ENCODE peak calls at places on chromosomes 3 and 15, in ten cellular contexts. I is GM12878, A is sigmoid colon, X is spleen, R is H1, E is GM23338, O is transverse colon, S is endothelial cell of umbilical vein, K is HCT116, Q is HL-60. C is an unnamed sample.

GRCh38 chr15:84934942-84935729 is 46.5 kb upstream of the PDE8A start:
- DNase-seq in I (no peak), A (peak), X (no peak), R (no peak), E (peak), O (no peak), S (no peak), K (no peak), Q (no peak), C (no peak)

GRCh38 chr3:146052791-146053310 is 108.1 kb downstream of the PLOD2 start:
- DNase-seq in I (no peak), A (no peak), X (no peak), R (no peak), E (peak), O (no peak), S (no peak), K (no peak), Q (no peak), C (no peak)

GRCh38 chr3:100570811-100571210 is 38.6 kb upstream of the ADGRG7 start:
- DNase-seq in I (no peak), A (no peak), X (no peak), R (no peak), E (no peak), O (no peak), S (no peak), K (no peak), Q (no peak), C (no peak)

GRCh38 chr15:33071451-33071850 is 123.1 kb downstream of the FMN1 start:
- DNase-seq in I (no peak), A (no peak), X (no peak), R (no peak), E (no peak), O (no peak), S (no peak), K (no peak), Q (no peak), C (no peak)

GRCh38 chr15:49675051-49675450 is 54.2 kb downstream of the DTWD1 start:
- DNase-seq in I (no peak), A (no peak), X (no peak), R (no peak), E (peak), O (no peak), S (peak), K (no peak), Q (no peak), C (no peak)

GRCh38 chr3:157226173-157226847 is 66.4 kb upstream of the CCNL1 start:
- DNase-seq in I (no peak), A (no peak), X (no peak), R (no peak), E (no peak), O (no peak), S (no peak), K (no peak), Q (no peak), C (no peak)

GRCh38 chr15:53918180-53919079 is 59.8 kb upstream of the UNC13C start:
- DNase-seq in I (no peak), A (no peak), X (no peak), R (no peak), E (no peak), O (no peak), S (no peak), K (no peak), Q (no peak), C (no peak)

GRCh38 chr3:155739154-155739553 is 5.7 kb downstream of the PLCH1 start:
- DNase-seq in I (no peak), A (no peak), X (no peak), R (no peak), E (no peak), O (no peak), S (no peak), K (no peak), Q (no peak), C (no peak)

GRCh38 chr3:178170698-178171535 is 365.3 kb upstream of the KCNMB2 start:
- DNase-seq in I (no peak), A (no peak), X (no peak), R (no peak), E (no peak), O (no peak), S (peak), K (no peak), Q (no peak), C (no peak)

GRCh38 chr3:63492464-63492863 is 160.0 kb upstream of the SNTN start:
- DNase-seq in I (no peak), A (no peak), X (no peak), R (no peak), E (no peak), O (no peak), S (no peak), K (no peak), Q (no peak), C (no peak)

GRCh38 chr15:96359772-96360498 is 29.4 kb downstream of the NR2F2 start:
- DNase-seq in I (no peak), A (no peak), X (peak), R (no peak), E (peak), O (no peak), S (peak), K (no peak), Q (no peak), C (no peak)

GRCh38 chr15:99442268-99442897 is 123.4 kb upstream of the MEF2A start:
- DNase-seq in I (no peak), A (peak), X (no peak), R (no peak), E (no peak), O (peak), S (peak), K (peak), Q (no peak), C (no peak)

GRCh38 chr3:43073836-43074220 is 32.1 kb downstream of the POMGNT2 start:
- DNase-seq in I (no peak), A (no peak), X (no peak), R (no peak), E (no peak), O (no peak), S (no peak), K (no peak), Q (no peak), C (no peak)

GRCh38 chr3:46664188-46664970 is 29.1 kb downstream of the ALS2CL start:
- DNase-seq in I (no peak), A (peak), X (peak), R (no peak), E (no peak), O (no peak), S (no peak), K (no peak), Q (no peak), C (no peak)

GRCh38 chr3:185094691-185095090 is 58.2 kb downstream of the C3orf70 start:
- DNase-seq in I (no peak), A (no peak), X (no peak), R (no peak), E (no peak), O (no peak), S (no peak), K (no peak), Q (no peak), C (no peak)

GRCh38 chr3:180036678-180037455 is at the start of gene PEX5L:
- DNase-seq in I (no peak), A (no peak), X (peak), R (peak), E (peak), O (no peak), S (peak), K (no peak), Q (peak), C (peak)

GRCh38 chr3:42133500-42134298 is 42.5 kb downstream of the TRAK1 start:
- DNase-seq in I (no peak), A (no peak), X (no peak), R (no peak), E (no peak), O (no peak), S (no peak), K (no peak), Q (no peak), C (no peak)

GRCh38 chr15:71411538-71412482 is 296.5 kb downstream of the THSD4 start:
- DNase-seq in I (no peak), A (no peak), X (no peak), R (no peak), E (no peak), O (peak), S (peak), K (no peak), Q (no peak), C (no peak)

GRCh38 chr15:101536166-101536874 is 46.8 kb upstream of the PCSK6 start:
- DNase-seq in I (no peak), A (peak), X (no peak), R (no peak), E (no peak), O (no peak), S (no peak), K (no peak), Q (no peak), C (no peak)

GRCh38 chr3:193851941-193852674 is 259.1 kb downstream of the OPA1 start:
- DNase-seq in I (no peak), A (no peak), X (no peak), R (no peak), E (peak), O (no peak), S (peak), K (no peak), Q (no peak), C (no peak)

GRCh38 chr3:30475038-30475808 is 131.2 kb upstream of the TGFBR2 start:
- DNase-seq in I (peak), A (no peak), X (no peak), R (no peak), E (no peak), O (no peak), S (no peak), K (no peak), Q (no peak), C (no peak)

GRCh38 chr3:126543457-126544090 is 15.2 kb downstream of the C3orf22 start:
- DNase-seq in I (no peak), A (peak), X (peak), R (no peak), E (no peak), O (peak), S (no peak), K (no peak), Q (no peak), C (no peak)

GRCh38 chr15:60993008-60993407 is 236.1 kb downstream of the RORA start:
- DNase-seq in I (no peak), A (no peak), X (no peak), R (no peak), E (no peak), O (no peak), S (no peak), K (no peak), Q (no peak), C (no peak)

GRCh38 chr3:69563968-69564367 is 175.3 kb upstream of the MITF start:
- DNase-seq in I (no peak), A (no peak), X (no peak), R (no peak), E (no peak), O (no peak), S (no peak), K (no peak), Q (no peak), C (no peak)

GRCh38 chr3:44240061-44240460 is 1.6 kb upstream of the TOPAZ1 start:
- DNase-seq in I (no peak), A (no peak), X (no peak), R (no peak), E (no peak), O (no peak), S (no peak), K (no peak), Q (no peak), C (no peak)

GRCh38 chr3:61562042-61562809 is 855 bp downstream of the PTPRG start:
- DNase-seq in I (no peak), A (peak), X (no peak), R (no peak), E (no peak), O (peak), S (peak), K (no peak), Q (no peak), C (peak)

GRCh38 chr3:101038393-101038792 is 45.2 kb upstream of the ABI3BP start:
- DNase-seq in I (no peak), A (no peak), X (no peak), R (no peak), E (no peak), O (no peak), S (no peak), K (no peak), Q (no peak), C (no peak)

GRCh38 chr15:78730955-78731354 is 80.3 kb downstream of the ADAMTS7 start:
- DNase-seq in I (no peak), A (no peak), X (no peak), R (no peak), E (no peak), O (no peak), S (no peak), K (no peak), Q (no peak), C (no peak)

DNA sequence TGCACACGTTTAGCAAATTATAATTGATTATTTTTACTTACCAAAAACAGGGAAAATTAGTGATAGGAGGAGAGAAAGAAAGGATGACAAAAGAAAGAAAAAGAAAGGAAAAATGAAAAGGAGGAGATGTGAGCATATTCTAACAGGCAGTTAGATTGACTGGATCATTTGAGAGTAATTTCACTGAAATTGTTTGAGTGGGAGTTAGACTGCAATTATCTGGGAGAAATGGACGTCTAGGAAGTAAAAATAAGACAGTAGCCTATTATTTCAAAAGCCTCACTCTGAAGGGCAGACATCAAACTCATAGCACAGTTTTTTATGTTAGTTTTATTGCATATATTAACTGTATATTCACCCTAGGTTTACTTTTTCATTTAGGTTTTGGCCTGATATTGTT is 272.8 kb upstream of the POU1F1 start:
- DNase-seq in I (no peak), A (no peak), X (no peak), R (no peak), E (no peak), O (no peak), S (no peak), K (no peak), Q (no peak), C (no peak)
- TF ChIP-seq POLR2AphosphoS5 in I (no peak), A (no peak), X (no peak), R (no peak), E (no peak), O (no peak), S (no peak), K (no peak), Q (no peak), C (no peak)

GRCh38 chr3:16183601-16184270 is 9.3 kb downstream of the GALNT15 start:
- DNase-seq in I (no peak), A (no peak), X (no peak), R (no peak), E (no peak), O (no peak), S (no peak), K (no peak), Q (no peak), C (no peak)
- TF ChIP-seq POLR2AphosphoS5 in I (no peak), A (no peak), X (no peak), R (no peak), E (no peak), O (peak), S (no peak), K (no peak), Q (no peak), C (no peak)

DNA sequence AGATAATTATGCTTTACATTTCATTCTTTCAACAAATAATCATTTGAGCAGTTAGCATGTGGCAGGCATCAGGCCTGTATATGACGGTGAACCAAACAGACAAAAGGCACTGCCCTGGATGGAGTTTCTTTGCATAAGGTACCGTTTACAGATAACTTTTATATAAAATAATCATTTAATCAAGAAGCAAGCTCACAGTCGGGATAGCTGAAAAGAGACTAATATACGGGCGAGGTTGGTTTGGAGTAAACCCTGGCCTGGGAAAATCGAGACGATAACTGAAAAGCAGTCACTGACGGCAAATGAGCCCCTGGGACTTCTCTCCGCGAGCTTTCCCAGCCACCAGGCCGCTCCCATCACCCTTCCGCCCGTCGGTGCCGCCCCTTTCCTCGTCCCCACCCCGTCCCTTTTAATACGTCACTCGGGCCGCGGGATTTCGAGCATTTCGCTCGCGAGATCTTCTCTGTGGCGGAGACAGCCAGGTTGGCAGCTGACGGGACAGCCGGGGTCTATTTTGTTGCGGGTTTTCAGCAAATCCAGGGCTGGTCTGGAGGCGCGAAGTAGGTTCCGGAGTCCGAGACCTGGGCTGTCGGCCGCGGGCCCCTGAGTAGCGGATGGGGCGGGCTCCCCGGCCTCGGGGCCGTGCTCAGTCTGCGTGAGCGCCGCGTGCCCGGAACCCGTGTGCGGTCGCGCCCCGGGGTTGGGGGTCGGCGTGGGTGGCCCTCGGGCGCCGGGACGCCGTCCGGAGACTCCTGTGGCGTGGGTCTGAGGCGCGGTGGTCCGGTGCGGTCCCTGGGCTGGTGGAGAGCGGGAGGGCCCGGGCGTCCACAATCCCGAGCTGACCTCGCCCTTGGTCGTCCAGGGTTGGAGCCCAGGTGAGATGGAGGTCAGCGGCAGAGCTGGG is at the start of gene NMD3:
- DNase-seq in I (peak), A (peak), X (peak), R (peak), E (peak), O (peak), S (peak), K (peak), Q (peak), C (peak)
- TF ChIP-seq POLR2AphosphoS5 in I (peak), A (peak), X (peak), R (peak), E (peak), O (peak), S (peak), K (peak), Q (peak), C (peak)

GRCh38 chr15:89136818-89137772 is 48.8 kb downstream of the ABHD2 start:
- DNase-seq in I (no peak), A (peak), X (peak), R (no peak), E (no peak), O (peak), S (peak), K (no peak), Q (no peak), C (no peak)
- TF ChIP-seq POLR2AphosphoS5 in I (no peak), A (peak), X (peak), R (no peak), E (no peak), O (peak), S (no peak), K (no peak), Q (no peak), C (no peak)

DNA sequence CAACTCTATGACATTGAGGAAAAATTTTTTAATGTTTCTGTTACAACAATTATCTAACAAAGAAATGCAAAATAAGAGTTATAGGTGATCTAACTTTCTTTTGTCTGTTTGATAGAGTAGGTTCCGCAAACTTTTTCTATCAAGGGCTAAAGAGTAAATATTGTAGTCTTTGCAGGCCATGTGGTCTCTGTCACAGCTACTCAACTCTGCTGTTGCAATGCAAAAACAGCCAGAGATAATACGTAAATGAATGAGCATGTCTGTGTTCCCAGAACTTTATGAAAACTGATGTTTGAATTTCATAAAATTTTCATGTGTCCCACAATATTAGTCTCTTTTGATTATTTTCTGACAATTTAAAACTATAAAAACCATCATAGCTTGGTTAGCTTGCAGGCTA is 73.3 kb downstream of the SLC24A1 start:
- DNase-seq in I (no peak), A (no peak), X (no peak), R (no peak), E (no peak), O (no peak), S (no peak), K (no peak), Q (no peak), C (no peak)
- TF ChIP-seq POLR2AphosphoS5 in I (no peak), A (no peak), X (no peak), R (no peak), E (no peak), O (no peak), S (no peak), K (no peak), Q (no peak), C (no peak)

GRCh38 chr3:18011387-18011786 is 269.0 kb upstream of the TBC1D5 start:
- DNase-seq in I (no peak), A (no peak), X (no peak), R (no peak), E (no peak), O (no peak), S (no peak), K (no peak), Q (no peak), C (no peak)

GRCh38 chr3:18016366-18016765 is 273.9 kb upstream of the TBC1D5 start:
- DNase-seq in I (no peak), A (no peak), X (no peak), R (no peak), E (no peak), O (no peak), S (no peak), K (no peak), Q (no peak), C (no peak)

GRCh38 chr3:18012464-18012863 is 270.0 kb upstream of the TBC1D5 start:
- DNase-seq in I (no peak), A (no peak), X (no peak), R (no peak), E (no peak), O (no peak), S (no peak), K (no peak), Q (no peak), C (no peak)

GRCh38 chr3:18010001-18010400 is 267.6 kb upstream of the TBC1D5 start:
- DNase-seq in I (no peak), A (no peak), X (no peak), R (no peak), E (no peak), O (no peak), S (no peak), K (no peak), Q (no peak), C (no peak)

GRCh38 chr3:18012933-18013332 is 270.5 kb upstream of the TBC1D5 start:
- DNase-seq in I (no peak), A (no peak), X (no peak), R (no peak), E (no peak), O (no peak), S (no peak), K (no peak), Q (no peak), C (no peak)
- TF ChIP-seq POLR2AphosphoS5 in I (no peak), A (no peak), X (no peak), R (no peak), E (no peak), O (no peak), S (no peak), K (no peak), Q (no peak), C (no peak)

DNA sequence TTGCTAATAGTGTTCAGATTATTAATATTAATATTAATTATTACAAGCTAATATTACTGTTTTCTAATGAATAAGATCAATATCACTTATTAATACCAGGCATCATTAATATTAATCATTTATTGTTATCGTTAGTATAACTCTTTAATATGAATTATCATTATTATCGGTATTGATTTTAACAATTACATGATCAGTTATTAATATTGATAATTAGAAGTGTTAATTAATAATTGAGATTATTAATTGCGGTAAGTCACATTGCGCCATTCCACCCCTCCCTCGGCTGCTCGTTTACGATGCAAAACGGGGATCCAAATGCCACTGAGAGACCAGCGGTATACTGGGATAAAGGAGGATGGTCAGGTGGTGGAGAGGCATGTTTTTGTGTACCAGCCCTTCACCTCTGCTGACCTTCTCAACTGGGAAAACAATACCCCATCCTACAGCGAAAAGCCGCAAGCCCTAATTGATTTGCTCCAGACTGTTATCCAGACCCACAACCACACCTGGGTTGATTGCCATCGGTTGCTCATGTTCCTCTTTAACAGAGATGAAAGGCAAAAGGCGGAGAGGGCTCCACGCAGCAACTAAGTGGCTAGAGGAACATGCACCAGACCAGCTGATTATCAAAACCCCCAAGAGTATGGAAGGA is 28.6 kb upstream of the SSUH2 start:
- DNase-seq in I (no peak), A (no peak), X (peak), R (no peak), E (no peak), O (no peak), S (no peak), K (no peak), Q (no peak), C (no peak)
- TF ChIP-seq POLR2AphosphoS5 in I (no peak), A (no peak), X (no peak), R (no peak), E (no peak), O (no peak), S (no peak), K (no peak), Q (no peak), C (no peak)